ENCODE peak calls at places on chromosomes 2 and 18, in five cellular contexts. Y is lower leg skin, J is neural progenitor cell, P is PC-3, R is heart right ventricle. W is an unnamed sample.

GRCh38 chr18:74397572-74397971 is 59.5 kb downstream of the DIPK1C start:
- DNase-seq in Y (peak), P (no peak), J (no peak), R (no peak), W (no peak)

GRCh38 chr2:100011272-100011711 is 131.1 kb downstream of the AFF3 start:
- DNase-seq in Y (no peak), R (no peak), P (no peak), J (no peak), W (no peak)

GRCh38 chr2:152083202-152083601 is 15.6 kb downstream of the CACNB4 start:
- DNase-seq in Y (no peak), R (no peak), J (no peak), P (no peak), W (no peak)

GRCh38 chr18:22168360-22168921 is 948 bp upstream of the GATA6 start:
- DNase-seq in P (peak), Y (peak), J (peak), R (peak), W (no peak)

GRCh38 chr18:74249181-74249968 is 42.4 kb downstream of the CYB5A start:
- DNase-seq in P (no peak), R (no peak), J (no peak), Y (peak), W (no peak)

GRCh38 chr18:79528846-79529245 is 133.1 kb downstream of the NFATC1 start:
- DNase-seq in P (peak), Y (peak), J (peak), R (peak), W (peak)

GRCh38 chr2:10447300-10448207 is 573 bp downstream of the ODC1 start:
- DNase-seq in Y (peak), J (peak), P (peak), R (no peak), W (peak)

GRCh38 chr2:101064868-101065549 is 62.9 kb downstream of the RPL31 start:
- DNase-seq in R (no peak), Y (no peak), P (peak), J (no peak), W (no peak)

GRCh38 chr2:200345917-200346316 is 39.4 kb downstream of the SPATS2L start:
- DNase-seq in P (no peak), R (no peak), J (no peak), Y (no peak), W (no peak)

GRCh38 chr2:96537734-96538486 is 1.4 kb downstream of the ARID5A start:
- DNase-seq in R (peak), J (peak), Y (no peak), P (no peak), W (peak)

GRCh38 chr2:27236136-27236535 is 19.0 kb downstream of the CAD start:
- DNase-seq in P (no peak), R (no peak), Y (no peak), J (no peak), W (no peak)

GRCh38 chr2:207449673-207450072 is 80.1 kb upstream of the CREB1 start:
- DNase-seq in P (no peak), J (no peak), R (no peak), Y (no peak), W (no peak)

GRCh38 chr2:240619506-240620148 is 5.7 kb upstream of the GPR35 start:
- DNase-seq in Y (no peak), R (no peak), J (no peak), P (no peak), W (peak)

GRCh38 chr2:120736202-120736954 is 710 bp downstream of the GLI2 start:
- DNase-seq in J (peak), Y (peak), P (no peak), R (peak), W (peak)

GRCh38 chr18:48955528-48956261 is 4.9 kb upstream of the SMAD7 start:
- DNase-seq in R (peak), J (peak), Y (no peak), P (no peak), W (peak)

GRCh38 chr2:118319271-118319684 is 231.0 kb downstream of the INSIG2 start:
- DNase-seq in Y (no peak), R (no peak), J (peak), P (no peak), W (no peak)

GRCh38 chr2:60411295-60411694 is 142.2 kb downstream of the BCL11A start:
- DNase-seq in Y (no peak), P (no peak), J (no peak), R (no peak), W (no peak)

GRCh38 chr18:12296457-12296856 is 11.6 kb upstream of the TUBB6 start:
- DNase-seq in R (no peak), P (peak), J (no peak), Y (no peak), W (peak)

GRCh38 chr2:126513033-126513432 is 142.9 kb upstream of the GYPC start:
- DNase-seq in R (no peak), J (no peak), P (peak), Y (no peak), W (no peak)

GRCh38 chr2:25806941-25807340 is 71.3 kb downstream of the ASXL2 start:
- DNase-seq in Y (no peak), R (no peak), P (no peak), J (no peak), W (no peak)
- H3K4me3 ChIP-seq in Y (no peak), R (no peak), P (no peak), J (no peak), W (no peak)

DNA sequence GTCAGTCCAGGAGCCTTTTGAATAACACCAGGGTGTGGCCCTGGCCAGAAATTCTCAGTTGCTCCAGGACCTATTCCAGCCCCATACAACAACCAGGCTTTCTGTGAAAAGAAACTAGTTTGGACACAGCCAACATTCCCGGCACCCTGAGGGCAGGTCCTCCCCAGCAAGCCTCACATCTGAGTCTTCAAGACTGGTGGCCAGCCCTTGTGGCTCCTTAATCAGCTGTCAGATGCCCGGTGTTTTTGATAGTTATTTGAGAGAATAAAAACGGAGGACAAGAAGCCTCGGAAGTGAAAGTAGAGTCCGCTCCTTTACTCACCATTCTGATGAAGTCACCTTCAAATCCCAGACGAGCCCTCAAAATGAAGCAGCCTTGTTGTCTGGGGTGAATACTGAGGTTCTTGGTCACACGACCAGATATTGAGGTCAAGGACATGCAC is 31.0 kb upstream of the GMCL1 start:
- DNase-seq in P (no peak), Y (peak), R (peak), J (no peak), W (peak)
- H3K4me3 ChIP-seq in P (no peak), Y (no peak), R (peak), J (no peak), W (peak)

GRCh38 chr2:218472980-218473379 is 54.1 kb downstream of the VIL1 start:
- DNase-seq in P (no peak), R (no peak), J (no peak), Y (no peak), W (no peak)

GRCh38 chr2:218474527-218474926 is 55.6 kb downstream of the VIL1 start:
- DNase-seq in R (no peak), P (no peak), J (no peak), Y (no peak), W (no peak)

GRCh38 chr2:218479595-218479994 is 60.7 kb downstream of the VIL1 start:
- DNase-seq in R (no peak), J (no peak), P (no peak), Y (no peak), W (no peak)

GRCh38 chr2:218478544-218478943 is 59.6 kb downstream of the VIL1 start:
- DNase-seq in Y (no peak), P (no peak), J (no peak), R (no peak), W (no peak)

DNA sequence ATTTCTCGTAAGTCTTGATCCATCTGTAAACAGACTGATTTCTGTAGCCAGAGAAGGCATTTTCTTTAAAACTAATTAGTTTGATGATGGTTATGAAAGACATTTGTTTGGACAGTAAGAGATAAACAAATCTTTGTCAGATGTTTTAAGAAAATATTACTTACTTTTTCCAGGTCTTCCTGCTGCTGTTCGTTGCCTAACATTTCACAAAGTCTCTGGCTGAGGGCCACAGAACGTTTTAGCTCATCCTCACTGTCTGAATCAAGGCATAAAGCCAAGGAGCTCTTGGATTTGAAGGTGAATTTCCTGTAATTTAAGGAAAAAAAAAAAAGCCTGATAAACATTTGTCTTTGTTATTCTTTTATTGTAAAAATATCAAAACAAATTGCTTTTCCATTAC is 57.8 kb downstream of the VIL1 start:
- DNase-seq in R (no peak), P (no peak), J (no peak), Y (no peak), W (no peak)
- H3K4me3 ChIP-seq in R (no peak), P (no peak), J (no peak), Y (no peak), W (no peak)

DNA sequence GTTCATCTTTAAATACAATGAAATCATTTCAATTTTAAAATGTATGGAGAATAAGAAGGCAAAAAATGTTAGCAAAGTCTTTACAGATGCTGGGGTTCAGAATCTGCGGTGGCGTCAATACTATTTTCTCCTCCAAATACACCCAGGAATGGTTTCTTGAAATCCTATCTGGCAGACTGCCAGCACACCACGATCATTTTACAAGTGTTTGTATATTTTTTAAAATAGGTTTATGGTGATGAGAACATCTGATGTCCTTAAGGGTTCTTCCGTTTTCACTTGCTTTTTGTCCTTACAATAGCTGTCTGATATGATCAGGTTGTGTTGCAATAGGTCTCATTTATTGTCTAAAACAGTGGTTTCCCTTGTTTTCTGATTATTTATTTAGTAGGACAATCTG is 89.6 kb downstream of the CMPK2 start:
- DNase-seq in P (no peak), J (no peak), Y (no peak), R (no peak), W (no peak)
- H3K4me3 ChIP-seq in P (no peak), J (no peak), Y (no peak), R (no peak), W (no peak)

GRCh38 chr18:3014501-3015202 is 1.7 kb upstream of the LPIN2 start:
- DNase-seq in Y (no peak), R (no peak), P (no peak), J (no peak), W (no peak)

GRCh38 chr18:3015203-3015590 is 2.3 kb upstream of the LPIN2 start:
- DNase-seq in Y (no peak), P (peak), J (no peak), R (no peak), W (no peak)

GRCh38 chr18:3012920-3013810 is at the start of gene LPIN2:
- DNase-seq in P (peak), Y (peak), J (peak), R (peak), W (peak)

GRCh38 chr18:3015851-3016250 is 2.9 kb upstream of the LPIN2 start:
- DNase-seq in Y (no peak), P (no peak), R (no peak), J (no peak), W (no peak)

GRCh38 chr18:3012306-3012919 is 531 bp downstream of the LPIN2 start:
- DNase-seq in R (peak), P (peak), J (no peak), Y (peak), W (peak)
- H3K4me3 ChIP-seq in R (peak), P (peak), J (peak), Y (peak), W (peak)

GRCh38 chr18:11119962-11120361 is 29.4 kb downstream of the PIEZO2 start:
- DNase-seq in J (no peak), Y (no peak), R (no peak), P (no peak), W (no peak)
- H3K4me3 ChIP-seq in J (no peak), Y (no peak), R (no peak), P (no peak), W (no peak)

DNA sequence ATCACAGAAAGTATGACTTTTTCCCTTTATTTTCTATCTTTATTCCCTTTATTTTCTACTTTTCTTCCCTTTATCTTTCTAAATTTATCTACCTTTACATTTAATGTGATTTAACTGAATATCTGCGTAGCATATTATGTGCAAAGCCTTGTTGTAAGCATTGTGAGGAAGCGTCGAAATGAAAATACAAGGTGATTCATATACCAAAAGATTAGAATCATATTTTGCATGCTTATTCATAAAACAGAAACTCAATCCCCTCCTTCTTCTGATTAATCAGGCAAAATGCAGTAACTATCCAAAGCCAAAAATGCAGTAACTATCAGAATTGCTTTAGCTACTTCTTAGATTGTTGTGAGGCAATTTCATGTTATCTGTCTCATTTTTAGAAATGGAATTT is 393.0 kb downstream of the CDH19 start:
- DNase-seq in Y (no peak), J (no peak), R (no peak), P (peak), W (no peak)
- H3K4me3 ChIP-seq in Y (no peak), J (no peak), R (no peak), P (no peak), W (no peak)

GRCh38 chr2:148875387-148876051 is 492 bp downstream of the KIF5C start:
- DNase-seq in R (no peak), J (no peak), Y (no peak), P (no peak), W (no peak)
- H3K4me3 ChIP-seq in R (peak), J (peak), Y (no peak), P (peak), W (peak)

DNA sequence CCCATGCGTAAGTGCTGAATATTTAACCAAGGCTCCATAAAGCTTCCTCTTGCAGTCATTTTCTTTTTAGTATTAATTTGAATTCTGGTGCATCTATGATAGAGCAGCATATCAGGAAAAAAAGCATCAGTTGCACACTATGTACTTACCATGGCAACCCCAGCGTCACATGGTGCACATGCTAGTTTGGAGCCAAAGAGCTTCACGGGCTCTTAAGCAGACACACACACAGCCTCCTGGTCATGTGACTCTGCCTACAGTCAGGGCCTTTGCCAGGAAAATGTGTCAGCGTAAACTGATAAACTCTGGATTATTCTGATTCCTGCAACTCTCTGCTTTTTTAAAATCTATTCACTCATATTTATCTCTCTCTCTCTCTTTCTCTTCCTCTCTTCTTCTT is 30.2 kb downstream of the NYAP2 start:
- DNase-seq in R (no peak), J (no peak), Y (no peak), P (no peak), W (no peak)
- H3K4me3 ChIP-seq in R (no peak), J (no peak), Y (no peak), P (no peak), W (no peak)

DNA sequence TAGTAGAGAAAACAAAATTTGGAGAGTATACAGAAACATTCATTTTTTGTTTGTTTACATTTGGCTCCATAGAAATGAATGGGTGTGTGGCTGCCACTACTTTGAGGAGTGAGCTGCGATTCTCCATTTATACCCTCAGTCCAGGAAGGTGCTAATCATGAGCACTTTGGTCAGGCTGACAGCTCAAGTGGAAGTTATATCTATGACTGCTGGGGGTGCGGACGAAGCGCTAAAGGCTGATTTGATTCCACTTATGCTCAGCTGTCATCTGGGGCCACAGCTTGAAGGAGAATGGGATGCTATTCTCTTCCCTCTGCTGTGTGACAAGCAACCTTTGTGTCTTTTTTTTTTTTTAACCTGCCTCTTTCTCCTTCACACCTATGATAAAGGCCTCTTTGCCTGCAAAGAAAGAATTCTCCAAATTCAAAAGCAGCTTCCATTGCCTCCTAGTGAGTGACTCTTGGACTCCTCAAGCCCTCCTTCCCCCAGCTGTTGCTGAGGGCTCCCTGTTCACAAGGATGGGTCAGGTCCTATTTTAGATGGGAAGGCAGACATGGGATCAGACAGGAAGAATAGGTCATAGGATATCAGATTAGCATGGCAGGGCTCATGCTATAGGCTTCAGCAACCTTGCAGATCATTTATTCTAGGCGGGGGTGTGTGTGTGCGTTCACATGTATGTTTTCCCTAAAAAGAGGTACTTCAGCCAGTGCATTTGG is 201.6 kb downstream of the SETBP1 start:
- DNase-seq in P (no peak), R (peak), Y (no peak), J (no peak), W (no peak)
- H3K4me3 ChIP-seq in P (no peak), R (no peak), Y (no peak), J (no peak), W (no peak)